ENCODE peak calls at places on chromosomes 6 and 20, in ten cellular contexts. W is A549, S is stomach, T is suprapubic skin, Q is ovary, V is tibial nerve, M is esophagus muscularis mucosa, F is H1, D is GM12878, O is HepG2. Z is an unnamed sample.

GRCh38 chr6:75213732-75214131 is 7.9 kb upstream of the COL12A1 start:
- DNase-seq in W (no peak), S (no peak), T (no peak), Q (no peak), V (no peak), M (no peak), F (no peak), D (no peak), O (no peak), Z (no peak)

GRCh38 chr6:48962041-48962440 is 501.0 kb downstream of the MMUT start:
- DNase-seq in W (no peak), S (no peak), T (no peak), Q (no peak), V (no peak), M (no peak), F (no peak), D (no peak), O (no peak), Z (no peak)

GRCh38 chr6:39446909-39447308 is 124.4 kb upstream of the KCNK16 start:
- DNase-seq in W (no peak), S (no peak), T (no peak), Q (no peak), V (no peak), M (peak), F (no peak), D (no peak), O (no peak), Z (no peak)

GRCh38 chr6:105911106-105911629 is 175.0 kb upstream of the PRDM1 start:
- DNase-seq in W (no peak), S (peak), T (no peak), Q (no peak), V (no peak), M (no peak), F (no peak), D (no peak), O (no peak), Z (peak)

GRCh38 chr6:83741089-83741488 is 32.2 kb upstream of the SNAP91 start:
- DNase-seq in W (no peak), S (no peak), T (no peak), Q (no peak), V (no peak), M (no peak), F (no peak), D (no peak), O (no peak), Z (no peak)

GRCh38 chr20:33373735-33374605 is 27.3 kb downstream of the CDK5RAP1 start:
- DNase-seq in W (peak), S (no peak), T (no peak), Q (no peak), V (no peak), M (no peak), F (no peak), D (no peak), O (peak), Z (no peak)

GRCh38 chr6:96704713-96705112 is 132.6 kb downstream of the GPR63 start:
- DNase-seq in W (no peak), S (no peak), T (no peak), Q (no peak), V (no peak), M (no peak), F (no peak), D (no peak), O (no peak), Z (no peak)

GRCh38 chr6:138239774-138240173 is 21.5 kb upstream of the PBOV1 start:
- DNase-seq in W (no peak), S (no peak), T (no peak), Q (no peak), V (no peak), M (no peak), F (no peak), D (no peak), O (no peak), Z (no peak)

GRCh38 chr6:435442-436307 is 44.1 kb downstream of the IRF4 start:
- DNase-seq in W (no peak), S (no peak), T (no peak), Q (no peak), V (no peak), M (no peak), F (no peak), D (no peak), O (no peak), Z (no peak)

GRCh38 chr20:56631990-56632327 is 2.9 kb downstream of the TFAP2C start:
- DNase-seq in W (no peak), S (no peak), T (no peak), Q (no peak), V (no peak), M (no peak), F (no peak), D (no peak), O (no peak), Z (no peak)

GRCh38 chr20:57414867-57415592 is 23.8 kb downstream of the RBM38 start:
- DNase-seq in W (no peak), S (no peak), T (no peak), Q (no peak), V (no peak), M (no peak), F (no peak), D (no peak), O (no peak), Z (no peak)

GRCh38 chr20:57429579-57430202 is 38.5 kb downstream of the RBM38 start:
- DNase-seq in W (no peak), S (no peak), T (no peak), Q (no peak), V (no peak), M (no peak), F (no peak), D (no peak), O (peak), Z (no peak)

GRCh38 chr6:78340755-78341154 is 526.6 kb upstream of the IRAK1BP1 start:
- DNase-seq in W (no peak), S (no peak), T (no peak), Q (no peak), V (no peak), M (no peak), F (no peak), D (no peak), O (no peak), Z (no peak)

GRCh38 chr6:52724406-52725121 is 38.7 kb downstream of the GSTA2 start:
- DNase-seq in W (peak), S (peak), T (peak), Q (no peak), V (peak), M (no peak), F (peak), D (peak), O (peak), Z (peak)

GRCh38 chr6:52726193-52726542 is 37.1 kb downstream of the GSTA2 start:
- DNase-seq in W (no peak), S (no peak), T (no peak), Q (no peak), V (no peak), M (no peak), F (no peak), D (no peak), O (no peak), Z (no peak)

GRCh38 chr6:52725133-52725529 is 38.1 kb downstream of the GSTA2 start:
- DNase-seq in W (no peak), S (peak), T (no peak), Q (no peak), V (no peak), M (no peak), F (no peak), D (no peak), O (no peak), Z (peak)

GRCh38 chr6:52726741-52727535 is 36.3 kb downstream of the GSTA2 start:
- DNase-seq in W (no peak), S (no peak), T (no peak), Q (no peak), V (no peak), M (no peak), F (no peak), D (no peak), O (no peak), Z (no peak)

DNA sequence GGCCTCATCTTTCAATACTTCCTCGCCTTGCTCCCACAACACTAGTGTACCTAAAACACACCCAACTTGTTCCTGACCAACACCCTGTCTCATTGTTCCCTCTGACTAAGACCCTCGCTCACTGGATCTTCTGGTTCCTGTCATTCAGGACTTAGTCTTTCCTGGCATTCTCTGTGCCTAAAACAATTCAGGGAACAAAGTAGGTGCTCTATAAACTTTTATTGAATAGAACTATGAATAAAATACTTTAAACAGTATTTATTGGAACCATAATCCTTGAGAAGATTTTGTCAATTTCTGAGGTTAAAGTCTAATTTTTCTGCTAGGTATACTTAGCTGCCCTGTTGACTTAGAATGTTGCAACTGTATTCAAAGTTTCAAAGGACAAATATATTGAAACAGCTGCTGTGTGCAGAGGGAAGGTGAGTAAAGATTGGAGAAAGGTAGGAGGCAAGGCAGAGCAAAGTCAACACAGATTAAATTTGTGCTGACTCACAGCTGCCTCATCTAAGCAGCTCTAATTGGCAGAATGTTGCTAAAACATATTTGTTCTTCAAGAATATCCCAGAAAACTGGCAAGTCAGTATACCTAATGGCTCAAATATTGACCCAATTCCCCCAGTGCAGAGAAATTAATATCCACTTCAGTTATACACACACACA is 37.6 kb downstream of the GSTA2 start:
- DNase-seq in W (peak), S (peak), T (no peak), Q (no peak), V (no peak), M (no peak), F (no peak), D (no peak), O (peak), Z (peak)
- TF ChIP-seq EP300 in W (peak), S (no peak), T (no peak), Q (no peak), V (no peak), M (no peak), F (no peak), D (no peak), O (peak), Z (peak)

GRCh38 chr6:133991096-133991593 is 38.1 kb downstream of the TBPL1 start:
- DNase-seq in W (no peak), S (no peak), T (no peak), Q (no peak), V (no peak), M (no peak), F (no peak), D (no peak), O (peak), Z (no peak)
- TF ChIP-seq EP300 in W (no peak), S (no peak), T (no peak), Q (no peak), V (no peak), M (no peak), F (no peak), D (no peak), O (no peak), Z (no peak)

GRCh38 chr6:81769834-81770233 is 17.4 kb upstream of the TENT5A start:
- DNase-seq in W (no peak), S (no peak), T (no peak), Q (no peak), V (no peak), M (no peak), F (no peak), D (no peak), O (no peak), Z (no peak)
- TF ChIP-seq EP300 in W (no peak), S (no peak), T (no peak), Q (no peak), V (no peak), M (no peak), F (no peak), D (no peak), O (no peak), Z (no peak)

GRCh38 chr6:38350882-38351281 is 288.8 kb downstream of the BTBD9 start:
- DNase-seq in W (no peak), S (no peak), T (no peak), Q (no peak), V (no peak), M (no peak), F (no peak), D (no peak), O (no peak), Z (no peak)
- TF ChIP-seq EP300 in W (no peak), S (no peak), T (no peak), Q (no peak), V (no peak), M (no peak), F (no peak), D (no peak), O (no peak), Z (no peak)

GRCh38 chr20:346640-347316 is at the start of gene NRSN2:
- DNase-seq in W (peak), S (peak), T (no peak), Q (peak), V (no peak), M (no peak), F (no peak), D (no peak), O (peak), Z (peak)
- TF ChIP-seq EP300 in W (no peak), S (no peak), T (no peak), Q (no peak), V (peak), M (no peak), F (no peak), D (no peak), O (no peak), Z (no peak)

GRCh38 chr20:25503946-25504345 is 81.4 kb downstream of the NINL start:
- DNase-seq in W (no peak), S (no peak), T (no peak), Q (no peak), V (no peak), M (no peak), F (no peak), D (no peak), O (no peak), Z (no peak)
- TF ChIP-seq EP300 in W (no peak), S (no peak), T (no peak), Q (no peak), V (no peak), M (no peak), F (no peak), D (no peak), O (no peak), Z (no peak)

GRCh38 chr20:62244644-62245108 is 6.4 kb downstream of the OSBPL2 start:
- DNase-seq in W (no peak), S (peak), T (no peak), Q (no peak), V (no peak), M (no peak), F (no peak), D (no peak), O (peak), Z (no peak)

GRCh38 chr20:62245911-62246280 is 7.6 kb downstream of the OSBPL2 start:
- DNase-seq in W (no peak), S (no peak), T (no peak), Q (no peak), V (no peak), M (no peak), F (no peak), D (no peak), O (no peak), Z (no peak)

GRCh38 chr20:62242196-62242595 is 3.9 kb downstream of the OSBPL2 start:
- DNase-seq in W (no peak), S (no peak), T (no peak), Q (no peak), V (no peak), M (no peak), F (no peak), D (no peak), O (no peak), Z (no peak)

GRCh38 chr20:62243106-62243505 is 4.8 kb downstream of the OSBPL2 start:
- DNase-seq in W (no peak), S (no peak), T (no peak), Q (no peak), V (no peak), M (no peak), F (no peak), D (no peak), O (no peak), Z (no peak)

DNA sequence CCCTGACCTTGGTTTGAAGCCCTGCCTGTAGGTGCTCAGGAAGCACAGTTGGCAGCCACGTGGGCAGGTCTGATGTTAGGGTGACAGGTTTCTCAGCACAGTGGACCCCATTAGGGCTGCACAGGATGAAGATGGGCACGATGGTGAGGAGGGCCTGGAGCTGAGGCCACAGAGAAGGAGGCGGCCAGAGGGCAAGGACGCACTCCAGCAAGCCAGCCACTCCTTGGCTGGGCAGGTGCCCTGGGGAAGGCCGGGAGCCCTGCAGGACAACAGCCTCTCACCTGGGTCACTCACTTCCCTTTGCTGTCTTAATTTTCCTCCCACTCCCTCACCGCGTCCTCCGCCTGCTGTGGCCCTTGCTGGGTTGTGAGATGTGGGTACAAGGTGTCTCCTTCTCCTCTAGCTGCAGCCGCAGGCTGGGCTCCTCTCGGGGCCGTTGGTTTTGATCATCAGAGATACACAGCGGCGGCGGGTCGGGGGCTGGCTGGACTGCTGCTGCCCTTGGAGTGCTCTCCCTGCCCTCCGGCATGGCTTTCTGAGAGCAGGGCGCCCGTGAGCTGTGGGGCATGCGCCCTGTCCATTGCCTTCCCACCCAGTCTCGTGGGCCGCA is 5.7 kb downstream of the OSBPL2 start:
- DNase-seq in W (no peak), S (no peak), T (no peak), Q (no peak), V (no peak), M (no peak), F (no peak), D (no peak), O (no peak), Z (no peak)
- TF ChIP-seq EP300 in W (no peak), S (no peak), T (no peak), Q (no peak), V (no peak), M (no peak), F (no peak), D (no peak), O (no peak), Z (no peak)

GRCh38 chr6:110355031-110355430 is 3.1 kb downstream of the METTL24 start:
- DNase-seq in W (no peak), S (no peak), T (no peak), Q (no peak), V (no peak), M (no peak), F (no peak), D (no peak), O (no peak), Z (no peak)
- TF ChIP-seq EP300 in W (no peak), S (no peak), T (no peak), Q (no peak), V (no peak), M (no peak), F (no peak), D (no peak), O (no peak), Z (no peak)

GRCh38 chr20:64078934-64079272 is 415 bp downstream of the RGS19 start:
- DNase-seq in W (no peak), S (no peak), T (no peak), Q (no peak), V (no peak), M (no peak), F (no peak), D (no peak), O (no peak), Z (no peak)

GRCh38 chr20:64080813-64081619 is 1.1 kb downstream of the OPRL1 start:
- DNase-seq in W (no peak), S (no peak), T (no peak), Q (peak), V (no peak), M (no peak), F (no peak), D (no peak), O (no peak), Z (no peak)

GRCh38 chr20:64077876-64078551 is 1.3 kb downstream of the RGS19 start:
- DNase-seq in W (no peak), S (peak), T (no peak), Q (no peak), V (no peak), M (no peak), F (no peak), D (no peak), O (no peak), Z (peak)

GRCh38 chr20:64080013-64080812 is at the start of gene OPRL1:
- DNase-seq in W (no peak), S (no peak), T (no peak), Q (peak), V (no peak), M (no peak), F (no peak), D (no peak), O (no peak), Z (no peak)

GRCh38 chr20:64079273-64080012 is at the start of gene RGS19:
- DNase-seq in W (no peak), S (peak), T (no peak), Q (peak), V (peak), M (no peak), F (no peak), D (no peak), O (peak), Z (peak)
- TF ChIP-seq EP300 in W (no peak), S (no peak), T (no peak), Q (no peak), V (no peak), M (no peak), F (no peak), D (no peak), O (no peak), Z (no peak)

Z was measured in transverse colon.